ENCODE peak calls at places on chromosomes 2 and 18, in eight cellular contexts. One of them, this sample, is unnamed.
A peak's percentile ranks its signal among the peaks of the same experiment; 100 is the strongest.

GRCh38 chr2:16257001-16257724 is 316.8 kb downstream of the MYCN start:
- DNase-seq in sigmoid colon: no peak
- DNase-seq in upper lobe of left lung: no peak
- DNase-seq in stomach: no peak
- DNase-seq in GM12878: no peak
- DNase-seq in HCT116: no peak
- DNase-seq in GM23338: no peak
- DNase-seq in HepG2: no peak
- DNase-seq in this sample: no peak

GRCh38 chr2:174682578-174683391 is 81.5 kb downstream of the CHRNA1 start:
- DNase-seq in sigmoid colon: peak; percentile 88
- DNase-seq in upper lobe of left lung: peak; percentile 54
- DNase-seq in stomach: peak; percentile 61
- DNase-seq in GM12878: no peak
- DNase-seq in HCT116: no peak
- DNase-seq in GM23338: peak; percentile 82
- DNase-seq in HepG2: no peak
- DNase-seq in this sample: no peak

GRCh38 chr2:95344208-95344570 is 47.0 kb downstream of the KCNIP3 start:
- DNase-seq in sigmoid colon: peak; percentile 49
- DNase-seq in upper lobe of left lung: no peak
- DNase-seq in stomach: no peak
- DNase-seq in GM12878: no peak
- DNase-seq in HCT116: no peak
- DNase-seq in GM23338: no peak
- DNase-seq in HepG2: no peak
- DNase-seq in this sample: no peak

GRCh38 chr2:25018681-25019080 is 23.2 kb upstream of the EFR3B start:
- DNase-seq in sigmoid colon: no peak
- DNase-seq in upper lobe of left lung: no peak
- DNase-seq in stomach: no peak
- DNase-seq in GM12878: no peak
- DNase-seq in HCT116: no peak
- DNase-seq in GM23338: no peak
- DNase-seq in HepG2: peak; percentile 83
- DNase-seq in this sample: no peak

GRCh38 chr2:37683241-37683640 is 11.8 kb upstream of the CDC42EP3 start:
- DNase-seq in sigmoid colon: no peak
- DNase-seq in upper lobe of left lung: no peak
- DNase-seq in stomach: no peak
- DNase-seq in GM12878: no peak
- DNase-seq in HCT116: no peak
- DNase-seq in GM23338: no peak
- DNase-seq in HepG2: no peak
- DNase-seq in this sample: no peak

GRCh38 chr2:21916934-21917522 is 793.3 kb downstream of the TDRD15 start:
- DNase-seq in sigmoid colon: no peak
- DNase-seq in upper lobe of left lung: no peak
- DNase-seq in stomach: no peak
- DNase-seq in GM12878: no peak
- DNase-seq in HCT116: no peak
- DNase-seq in GM23338: no peak
- DNase-seq in HepG2: no peak
- DNase-seq in this sample: no peak

GRCh38 chr2:8872821-8873432 is 35.5 kb upstream of the KIDINS220 start:
- DNase-seq in sigmoid colon: no peak
- DNase-seq in upper lobe of left lung: no peak
- DNase-seq in stomach: no peak
- DNase-seq in GM12878: peak; percentile 17
- DNase-seq in HCT116: peak; percentile 50
- DNase-seq in GM23338: peak; percentile 87
- DNase-seq in HepG2: peak; percentile 61
- DNase-seq in this sample: no peak

GRCh38 chr2:37585982-37586621 is 85.3 kb downstream of the CDC42EP3 start:
- DNase-seq in sigmoid colon: peak; percentile 80
- DNase-seq in upper lobe of left lung: peak; percentile 50
- DNase-seq in stomach: peak; percentile 28
- DNase-seq in GM12878: peak; percentile 68
- DNase-seq in HCT116: peak; percentile 78
- DNase-seq in GM23338: no peak
- DNase-seq in HepG2: no peak
- DNase-seq in this sample: no peak

GRCh38 chr2:216115224-216115582 is 6.1 kb downstream of the XRCC5 start:
- DNase-seq in sigmoid colon: no peak
- DNase-seq in upper lobe of left lung: no peak
- DNase-seq in stomach: no peak
- DNase-seq in GM12878: no peak
- DNase-seq in HCT116: no peak
- DNase-seq in GM23338: peak; percentile 16
- DNase-seq in HepG2: no peak
- DNase-seq in this sample: no peak

GRCh38 chr2:40332096-40332826 is 119.6 kb downstream of the SLC8A1 start:
- DNase-seq in sigmoid colon: no peak
- DNase-seq in upper lobe of left lung: no peak
- DNase-seq in stomach: no peak
- DNase-seq in GM12878: no peak
- DNase-seq in HCT116: no peak
- DNase-seq in GM23338: no peak
- DNase-seq in HepG2: no peak
- DNase-seq in this sample: no peak

GRCh38 chr2:74584088-74584645 is 29.6 kb downstream of the DOK1 start:
- DNase-seq in sigmoid colon: no peak
- DNase-seq in upper lobe of left lung: no peak
- DNase-seq in stomach: no peak
- DNase-seq in GM12878: peak; percentile 53
- DNase-seq in HCT116: no peak
- DNase-seq in GM23338: no peak
- DNase-seq in HepG2: no peak
- DNase-seq in this sample: no peak

GRCh38 chr18:48913201-48913600 is 37.6 kb downstream of the SMAD7 start:
- DNase-seq in sigmoid colon: peak; percentile 45
- DNase-seq in upper lobe of left lung: no peak
- DNase-seq in stomach: peak; percentile 51
- DNase-seq in GM12878: no peak
- DNase-seq in HCT116: no peak
- DNase-seq in GM23338: no peak
- DNase-seq in HepG2: no peak
- DNase-seq in this sample: no peak

GRCh38 chr2:127610561-127610960 is 35.4 kb upstream of the GPR17 start:
- DNase-seq in sigmoid colon: peak; percentile 22
- DNase-seq in upper lobe of left lung: peak; percentile 5
- DNase-seq in stomach: no peak
- DNase-seq in GM12878: no peak
- DNase-seq in HCT116: no peak
- DNase-seq in GM23338: no peak
- DNase-seq in HepG2: no peak
- DNase-seq in this sample: no peak

GRCh38 chr2:189022002-189022401 is 47.8 kb downstream of the COL3A1 start:
- DNase-seq in sigmoid colon: peak; percentile 70
- DNase-seq in upper lobe of left lung: no peak
- DNase-seq in stomach: no peak
- DNase-seq in GM12878: no peak
- DNase-seq in HCT116: no peak
- DNase-seq in GM23338: no peak
- DNase-seq in HepG2: no peak
- DNase-seq in this sample: no peak

GRCh38 chr2:112095654-112096053 is 40.6 kb downstream of the TMEM87B start:
- DNase-seq in sigmoid colon: no peak
- DNase-seq in upper lobe of left lung: no peak
- DNase-seq in stomach: no peak
- DNase-seq in GM12878: no peak
- DNase-seq in HCT116: no peak
- DNase-seq in GM23338: no peak
- DNase-seq in HepG2: no peak
- DNase-seq in this sample: no peak

GRCh38 chr18:59273936-59274928 is 978 bp upstream of the RAX start:
- DNase-seq in sigmoid colon: no peak
- DNase-seq in upper lobe of left lung: no peak
- DNase-seq in stomach: no peak
- DNase-seq in GM12878: no peak
- DNase-seq in HCT116: no peak
- DNase-seq in GM23338: peak; percentile 75
- DNase-seq in HepG2: no peak
- DNase-seq in this sample: no peak

GRCh38 chr18:59271606-59272220 is 1.5 kb downstream of the RAX start:
- DNase-seq in sigmoid colon: no peak
- DNase-seq in upper lobe of left lung: no peak
- DNase-seq in stomach: no peak
- DNase-seq in GM12878: no peak
- DNase-seq in HCT116: no peak
- DNase-seq in GM23338: peak; percentile 37
- DNase-seq in HepG2: no peak
- DNase-seq in this sample: no peak

GRCh38 chr18:59275406-59275949 is 2.2 kb upstream of the RAX start:
- DNase-seq in sigmoid colon: no peak
- DNase-seq in upper lobe of left lung: no peak
- DNase-seq in stomach: no peak
- DNase-seq in GM12878: no peak
- DNase-seq in HCT116: no peak
- DNase-seq in GM23338: peak; percentile 42
- DNase-seq in HepG2: no peak
- DNase-seq in this sample: no peak

GRCh38 chr18:59272221-59272888 is 899 bp downstream of the RAX start:
- DNase-seq in sigmoid colon: no peak
- DNase-seq in upper lobe of left lung: no peak
- DNase-seq in stomach: no peak
- DNase-seq in GM12878: no peak
- DNase-seq in HCT116: no peak
- DNase-seq in GM23338: peak; percentile 63
- DNase-seq in HepG2: no peak
- DNase-seq in this sample: no peak

DNA sequence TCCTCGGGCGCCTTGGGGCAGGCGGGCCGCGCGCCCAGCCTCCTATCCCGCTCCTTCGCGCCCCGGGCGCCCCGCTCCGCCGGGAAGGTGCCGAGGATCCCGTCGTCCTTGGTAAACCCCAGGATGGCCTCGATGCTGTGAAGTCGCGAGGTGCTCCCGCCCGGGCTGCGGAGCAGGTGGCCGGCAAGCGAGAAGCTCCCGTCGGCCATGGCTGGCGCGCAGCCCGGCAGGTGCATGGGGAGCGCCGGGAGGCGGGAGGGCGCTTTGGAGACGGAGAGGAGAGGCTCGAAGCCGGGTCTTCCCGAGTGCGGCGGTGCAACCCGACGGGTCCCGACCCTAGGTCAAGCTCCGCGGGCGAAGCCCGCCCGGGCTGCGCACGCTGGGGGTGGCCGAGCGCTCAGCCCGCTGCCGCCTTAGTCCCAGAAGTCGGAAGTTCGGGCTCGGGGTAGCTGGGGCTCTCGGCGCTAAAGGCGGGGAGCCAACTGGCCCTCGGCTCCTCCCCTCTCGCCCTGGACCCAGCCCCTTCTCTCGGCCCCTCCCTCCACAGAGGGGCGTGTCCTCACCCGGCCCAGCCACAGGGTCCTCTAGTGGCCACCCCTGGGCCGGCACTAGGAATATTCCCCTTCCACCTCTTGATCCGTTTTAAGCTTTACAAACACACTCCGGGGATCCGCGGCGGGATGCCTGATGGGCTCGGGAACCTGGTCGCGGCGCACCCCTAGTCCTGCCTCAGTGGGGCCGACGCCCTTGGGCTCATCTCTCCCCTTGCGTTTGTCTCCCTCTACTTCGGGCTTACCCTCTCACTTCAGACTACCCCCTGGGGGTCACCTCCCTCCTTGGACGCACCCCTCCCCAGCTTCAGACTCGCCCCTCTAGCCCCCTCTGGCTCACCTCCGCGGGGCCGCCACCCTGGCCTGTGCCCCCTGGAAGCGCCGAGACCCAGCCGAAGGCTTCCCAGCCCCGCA is at the start of gene RAX:
- DNase-seq in sigmoid colon: no peak
- DNase-seq in upper lobe of left lung: no peak
- DNase-seq in stomach: no peak
- DNase-seq in GM12878: no peak
- DNase-seq in HCT116: no peak
- DNase-seq in GM23338: peak; percentile 95
- DNase-seq in HepG2: no peak
- DNase-seq in this sample: no peak
- TF ChIP-seq POLR2AphosphoS5 in sigmoid colon: no peak
- TF ChIP-seq POLR2AphosphoS5 in upper lobe of left lung: no peak
- TF ChIP-seq POLR2AphosphoS5 in stomach: no peak
- TF ChIP-seq POLR2AphosphoS5 in GM12878: no peak
- TF ChIP-seq POLR2AphosphoS5 in HCT116: no peak
- TF ChIP-seq POLR2AphosphoS5 in GM23338: no peak
- TF ChIP-seq POLR2AphosphoS5 in HepG2: no peak
- TF ChIP-seq POLR2AphosphoS5 in this sample: no peak

DNA sequence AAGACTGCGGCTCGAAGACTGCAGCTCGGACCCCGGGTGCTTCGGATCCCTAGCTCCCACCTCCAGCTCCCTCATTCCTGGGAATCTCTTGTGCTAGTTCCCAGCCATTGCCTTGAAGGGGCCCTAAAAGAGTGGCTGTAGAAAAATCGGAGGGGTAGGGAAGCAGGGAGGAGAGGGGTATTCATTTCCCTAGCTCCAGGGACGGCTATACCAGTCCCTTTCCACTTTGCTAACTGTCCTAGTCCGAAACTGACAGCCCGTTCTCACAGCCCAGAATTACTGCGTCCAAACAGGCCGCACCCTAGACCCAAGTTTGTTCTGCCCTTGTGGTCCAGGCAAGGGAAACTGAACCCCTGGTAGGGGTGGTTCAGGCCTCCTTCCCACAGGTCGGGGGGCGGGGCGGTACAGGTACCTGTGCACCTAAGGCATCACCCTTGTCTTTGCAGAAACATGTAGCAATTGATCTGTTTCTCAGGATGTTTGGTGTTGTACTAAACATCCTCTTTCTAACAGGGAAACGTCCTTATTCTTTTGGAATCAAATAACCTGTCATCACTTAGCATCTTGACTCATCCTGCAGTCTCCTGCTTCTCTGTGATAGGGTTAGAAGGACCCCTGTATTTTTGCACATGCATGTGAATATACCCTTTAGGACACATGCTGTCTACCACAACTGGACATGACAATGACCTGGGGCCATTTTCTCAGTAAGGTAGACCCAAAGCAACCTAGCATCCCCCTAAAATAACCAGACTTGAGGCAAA is 4.0 kb downstream of the EMX1 start:
- DNase-seq in sigmoid colon: peak; percentile 33
- DNase-seq in upper lobe of left lung: no peak
- DNase-seq in stomach: peak; percentile 23
- DNase-seq in GM12878: no peak
- DNase-seq in HCT116: no peak
- DNase-seq in GM23338: peak; percentile 21
- DNase-seq in HepG2: no peak
- DNase-seq in this sample: no peak
- H3K4me1 ChIP-seq in sigmoid colon: peaks cover 52% of the 10 kb centered on the region
- H3K4me1 ChIP-seq in upper lobe of left lung: peaks cover 54% of the 10 kb centered on the region
- H3K4me1 ChIP-seq in stomach: peaks cover 67% of the 10 kb centered on the region
- H3K4me1 ChIP-seq in GM12878: peaks cover 7% of the 10 kb centered on the region
- H3K4me1 ChIP-seq in HCT116: peaks cover 6% of the 10 kb centered on the region
- H3K4me1 ChIP-seq in GM23338: peaks cover 47% of the 10 kb centered on the region
- H3K4me1 ChIP-seq in HepG2: peaks cover 23% of the 10 kb centered on the region
- H3K4me1 ChIP-seq in this sample: peaks cover 59% of the 10 kb centered on the region

GRCh38 chr2:121036226-121036692 is 248.7 kb downstream of the TFCP2L1 start:
- DNase-seq in sigmoid colon: no peak
- DNase-seq in upper lobe of left lung: no peak
- DNase-seq in stomach: no peak
- DNase-seq in GM12878: no peak
- DNase-seq in HCT116: no peak
- DNase-seq in GM23338: no peak
- DNase-seq in HepG2: peak; percentile 65
- DNase-seq in this sample: no peak
- TF ChIP-seq POLR2AphosphoS5 in sigmoid colon: no peak
- TF ChIP-seq POLR2AphosphoS5 in upper lobe of left lung: no peak
- TF ChIP-seq POLR2AphosphoS5 in stomach: peak; percentile 72
- TF ChIP-seq POLR2AphosphoS5 in GM12878: no peak
- TF ChIP-seq POLR2AphosphoS5 in HCT116: no peak
- TF ChIP-seq POLR2AphosphoS5 in GM23338: no peak
- TF ChIP-seq POLR2AphosphoS5 in HepG2: no peak
- TF ChIP-seq POLR2AphosphoS5 in this sample: no peak

GRCh38 chr18:36589857-36590543 is 238.8 kb downstream of the TPGS2 start:
- DNase-seq in sigmoid colon: no peak
- DNase-seq in upper lobe of left lung: no peak
- DNase-seq in stomach: no peak
- DNase-seq in GM12878: no peak
- DNase-seq in HCT116: no peak
- DNase-seq in GM23338: no peak
- DNase-seq in HepG2: no peak
- DNase-seq in this sample: no peak
- H3K4me1 ChIP-seq in sigmoid colon: no peaks in the 10 kb centered on the region
- H3K4me1 ChIP-seq in upper lobe of left lung: no peaks in the 10 kb centered on the region
- H3K4me1 ChIP-seq in stomach: no peaks in the 10 kb centered on the region
- H3K4me1 ChIP-seq in GM12878: no peaks in the 10 kb centered on the region
- H3K4me1 ChIP-seq in HCT116: no peaks in the 10 kb centered on the region
- H3K4me1 ChIP-seq in GM23338: peaks cover 6% of the 10 kb centered on the region
- H3K4me1 ChIP-seq in HepG2: no peaks in the 10 kb centered on the region
- H3K4me1 ChIP-seq in this sample: no peaks in the 10 kb centered on the region